ENCODE peak calls at places on chromosome 7, in seven cellular contexts. T is IMR-90, X is HCT116, K is uterus, E is H1, V is heart left ventricle, D is transverse colon. Q is an unnamed sample.

GRCh38 chr7:149872419-149873073 is 1.2 kb upstream of the ATP6V0E2 start:
- DNase-seq in T (peak), X (no peak), K (peak), E (peak), V (peak), D (peak), Q (peak)

GRCh38 chr7:3312583-3312982 is 11.5 kb downstream of the SDK1 start:
- DNase-seq in T (no peak), X (no peak), K (no peak), E (no peak), V (no peak), D (no peak), Q (no peak)

GRCh38 chr7:25965405-25966123 is 186.4 kb upstream of the NFE2L3 start:
- DNase-seq in T (no peak), X (no peak), K (no peak), E (no peak), V (no peak), D (no peak), Q (no peak)

GRCh38 chr7:91348686-91349085 is 84.5 kb downstream of the FZD1 start:
- DNase-seq in T (peak), X (no peak), K (no peak), E (no peak), V (no peak), D (no peak), Q (no peak)

GRCh38 chr7:26616235-26616634 is 248.2 kb downstream of the SKAP2 start:
- DNase-seq in T (no peak), X (peak), K (no peak), E (no peak), V (no peak), D (no peak), Q (no peak)

GRCh38 chr7:156558198-156558597 is 82.4 kb upstream of the RNF32 start:
- DNase-seq in T (peak), X (peak), K (no peak), E (no peak), V (no peak), D (no peak), Q (no peak)

GRCh38 chr7:101733713-101734475 is 83.5 kb upstream of the CUX1 start:
- DNase-seq in T (peak), X (no peak), K (peak), E (peak), V (peak), D (peak), Q (peak)

GRCh38 chr7:132254455-132254854 is 321.8 kb downstream of the PLXNA4 start:
- DNase-seq in T (no peak), X (no peak), K (no peak), E (no peak), V (no peak), D (no peak), Q (no peak)

GRCh38 chr7:128859232-128860157 is 3.2 kb upstream of the ATP6V1F start:
- DNase-seq in T (no peak), X (no peak), K (no peak), E (no peak), V (peak), D (no peak), Q (peak)

GRCh38 chr7:19620470-19620869 is 88.4 kb downstream of the POLR1F start:
- DNase-seq in T (no peak), X (no peak), K (no peak), E (no peak), V (no peak), D (no peak), Q (no peak)

GRCh38 chr7:133545613-133546012 is 292.7 kb downstream of the EXOC4 start:
- DNase-seq in T (peak), X (no peak), K (no peak), E (no peak), V (no peak), D (no peak), Q (no peak)

GRCh38 chr7:10282909-10283308 is 690.8 kb upstream of the PHF14 start:
- DNase-seq in T (no peak), X (no peak), K (no peak), E (no peak), V (no peak), D (no peak), Q (no peak)

GRCh38 chr7:85688712-85689111 is 501.9 kb upstream of the SEMA3D start:
- DNase-seq in T (no peak), X (no peak), K (no peak), E (no peak), V (no peak), D (no peak), Q (no peak)

GRCh38 chr7:132999845-133000244 is 82.0 kb downstream of the CHCHD3 start:
- DNase-seq in T (no peak), X (no peak), K (no peak), E (no peak), V (no peak), D (no peak), Q (no peak)

GRCh38 chr7:151245360-151246160 is 2.9 kb downstream of the SMARCD3 start:
- DNase-seq in T (no peak), X (no peak), K (peak), E (peak), V (peak), D (peak), Q (peak)

GRCh38 chr7:93817004-93817403 is 73.5 kb downstream of the TFPI2 start:
- DNase-seq in T (no peak), X (no peak), K (no peak), E (no peak), V (no peak), D (no peak), Q (no peak)

GRCh38 chr7:38178695-38179344 is 775 bp downstream of the STARD3NL start:
- DNase-seq in T (peak), X (no peak), K (no peak), E (no peak), V (no peak), D (no peak), Q (no peak)

GRCh38 chr7:38181111-38181510 is 3.1 kb downstream of the STARD3NL start:
- DNase-seq in T (no peak), X (no peak), K (no peak), E (no peak), V (no peak), D (no peak), Q (no peak)

GRCh38 chr7:38177621-38178003 is 433 bp upstream of the STARD3NL start:
- DNase-seq in T (no peak), X (no peak), K (no peak), E (no peak), V (no peak), D (no peak), Q (no peak)

GRCh38 chr7:38179719-38180333 is 1.8 kb downstream of the STARD3NL start:
- DNase-seq in T (peak), X (no peak), K (no peak), E (no peak), V (no peak), D (no peak), Q (no peak)

GRCh38 chr7:38178004-38178694 is at the start of gene STARD3NL:
- DNase-seq in T (peak), X (peak), K (peak), E (peak), V (peak), D (peak), Q (peak)
- TF ChIP-seq POLR2A in T (peak), X (peak), K (peak), E (peak), V (no peak), D (peak), Q (peak)

GRCh38 chr7:135994466-135995205 is 17.5 kb upstream of the MTPN start:
- DNase-seq in T (peak), X (no peak), K (no peak), E (no peak), V (no peak), D (no peak), Q (no peak)

GRCh38 chr7:136000288-136000913 is 23.2 kb upstream of the MTPN start:
- DNase-seq in T (peak), X (no peak), K (no peak), E (no peak), V (no peak), D (no peak), Q (no peak)

GRCh38 chr7:135995751-135996150 is 18.6 kb upstream of the MTPN start:
- DNase-seq in T (peak), X (no peak), K (no peak), E (no peak), V (no peak), D (no peak), Q (no peak)

GRCh38 chr7:135993950-135994349 is 16.8 kb upstream of the MTPN start:
- DNase-seq in T (no peak), X (no peak), K (no peak), E (no peak), V (no peak), D (no peak), Q (no peak)

DNA sequence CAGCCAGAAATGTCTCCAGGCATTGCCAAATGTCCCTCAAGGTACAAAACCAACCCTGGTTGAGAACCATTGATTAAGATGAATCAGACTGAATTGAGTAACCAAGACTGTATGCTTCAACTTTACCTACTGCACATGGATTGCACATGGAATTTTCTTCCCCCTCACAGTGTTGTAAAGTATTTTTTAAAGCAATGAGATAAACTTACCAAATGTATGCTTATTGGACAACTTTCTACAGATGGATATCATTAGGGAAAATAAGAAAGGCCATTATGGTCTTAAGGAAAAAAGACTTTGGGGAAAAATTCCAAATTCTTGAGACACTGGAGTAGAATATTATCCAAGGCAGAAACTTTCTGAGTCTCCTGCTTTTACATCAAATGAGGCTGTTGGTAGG is 20.9 kb upstream of the MTPN start:
- DNase-seq in T (no peak), X (no peak), K (no peak), E (no peak), V (no peak), D (no peak), Q (no peak)
- TF ChIP-seq POLR2A in T (no peak), X (no peak), K (no peak), E (no peak), V (no peak), D (no peak), Q (no peak)

GRCh38 chr7:105675873-105676484 is 94.7 kb upstream of the EFCAB10 start:
- DNase-seq in T (no peak), X (no peak), K (no peak), E (no peak), V (peak), D (peak), Q (peak)

GRCh38 chr7:105680505-105681187 is 99.4 kb upstream of the EFCAB10 start:
- DNase-seq in T (no peak), X (no peak), K (peak), E (no peak), V (peak), D (peak), Q (no peak)

GRCh38 chr7:105677803-105678583 is 96.7 kb upstream of the EFCAB10 start:
- DNase-seq in T (no peak), X (no peak), K (no peak), E (no peak), V (peak), D (peak), Q (peak)

GRCh38 chr7:105677395-105677701 is 96.1 kb upstream of the EFCAB10 start:
- DNase-seq in T (no peak), X (no peak), K (no peak), E (no peak), V (no peak), D (no peak), Q (no peak)

GRCh38 chr7:105678811-105679495 is 97.7 kb upstream of the EFCAB10 start:
- DNase-seq in T (peak), X (no peak), K (peak), E (no peak), V (peak), D (peak), Q (peak)
- TF ChIP-seq POLR2A in T (no peak), X (no peak), K (peak), E (no peak), V (no peak), D (peak), Q (peak)

DNA sequence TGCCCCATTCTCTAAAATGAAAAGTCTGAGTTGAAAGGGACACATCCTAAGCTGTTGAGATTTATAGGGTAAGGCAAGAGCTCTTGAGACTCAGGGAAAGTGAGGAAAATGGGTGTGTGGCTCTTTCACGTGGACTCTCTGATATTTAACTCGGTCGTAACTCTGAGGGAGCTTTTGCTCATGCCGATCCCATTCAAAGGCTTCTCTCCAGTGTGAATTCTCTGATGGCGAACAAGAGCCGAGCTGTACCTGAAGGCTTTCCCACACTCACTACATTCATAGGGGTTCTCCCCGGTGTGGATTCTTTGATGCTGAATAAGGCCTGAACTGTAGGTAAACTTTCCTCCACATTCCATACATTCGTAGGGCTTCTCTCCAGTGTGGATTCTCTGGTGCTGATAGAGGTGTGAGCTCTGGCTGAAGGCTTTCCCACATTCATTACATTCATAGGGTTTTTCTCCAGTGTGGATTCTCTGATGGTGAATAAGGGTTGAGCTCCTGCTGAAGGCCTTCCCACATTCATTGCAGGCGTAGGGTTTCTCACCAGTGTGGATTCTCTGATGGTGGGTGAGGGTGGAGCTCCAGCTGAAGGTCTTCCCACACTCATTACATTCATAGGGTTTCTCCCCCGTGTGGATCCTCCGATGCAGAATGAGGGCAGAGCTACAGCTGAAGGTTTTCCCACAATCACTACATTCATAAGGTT is 10.4 kb downstream of the ZNF3 start:
- DNase-seq in T (no peak), X (no peak), K (no peak), E (no peak), V (no peak), D (no peak), Q (no peak)
- TF ChIP-seq POLR2A in T (no peak), X (no peak), K (no peak), E (peak), V (no peak), D (no peak), Q (no peak)

GRCh38 chr7:52479990-52480389 is 555.4 kb upstream of the POM121L12 start:
- DNase-seq in T (no peak), X (no peak), K (no peak), E (no peak), V (no peak), D (no peak), Q (no peak)

GRCh38 chr7:52486267-52486666 is 549.2 kb upstream of the POM121L12 start:
- DNase-seq in T (no peak), X (no peak), K (no peak), E (no peak), V (no peak), D (no peak), Q (no peak)

DNA sequence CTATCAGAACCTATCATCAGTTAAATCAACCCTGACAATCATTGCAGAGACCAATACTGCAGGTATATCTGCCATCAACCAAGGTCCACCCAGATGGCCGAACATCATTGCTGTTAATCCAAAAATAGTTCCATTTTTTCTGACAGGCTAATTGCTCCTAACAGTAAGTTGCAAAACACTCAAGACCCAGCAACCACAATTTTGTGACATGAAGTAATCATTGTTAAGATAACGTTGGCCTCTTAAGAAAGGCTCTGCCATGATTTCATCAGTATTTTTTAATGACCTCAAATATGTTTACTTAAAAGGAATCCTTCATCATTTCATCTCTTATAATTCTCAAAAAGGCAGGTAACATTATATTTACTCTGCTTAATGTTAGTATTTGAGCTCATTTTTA is 553.4 kb upstream of the POM121L12 start:
- DNase-seq in T (no peak), X (no peak), K (no peak), E (no peak), V (no peak), D (no peak), Q (no peak)
- TF ChIP-seq POLR2A in T (no peak), X (no peak), K (no peak), E (no peak), V (no peak), D (no peak), Q (no peak)